ENCODE peak calls at places on chromosomes 11 and 22, in nine cellular contexts. One of them, this sample, is unnamed. For H3K9me3, the result is how much of the 10 kb centered on the place peaks cover.

GRCh38 chr11:70881948-70882715 is 370.2 kb downstream of the SHANK2 start:
- DNase-seq in heart right ventricle: no peak
- DNase-seq in CD8-positive, alpha-beta T cell: no peak
- DNase-seq in breast epithelium: no peak
- DNase-seq in right atrium auricular region: no peak
- DNase-seq in CD8-positive, alpha-beta memory T cell: no peak
- DNase-seq in ovary: no peak
- DNase-seq in heart left ventricle: no peak
- DNase-seq in suprapubic skin: no peak
- DNase-seq in this sample: no peak

GRCh38 chr22:41469218-41469851 is 418 bp downstream of the ACO2 start:
- DNase-seq in heart right ventricle: peak
- DNase-seq in CD8-positive, alpha-beta T cell: no peak
- DNase-seq in breast epithelium: no peak
- DNase-seq in right atrium auricular region: no peak
- DNase-seq in CD8-positive, alpha-beta memory T cell: no peak
- DNase-seq in ovary: no peak
- DNase-seq in heart left ventricle: peak
- DNase-seq in suprapubic skin: no peak
- DNase-seq in this sample: peak

GRCh38 chr11:72652133-72652532 is 22.1 kb downstream of the PDE2A start:
- DNase-seq in heart right ventricle: no peak
- DNase-seq in CD8-positive, alpha-beta T cell: no peak
- DNase-seq in breast epithelium: no peak
- DNase-seq in right atrium auricular region: no peak
- DNase-seq in CD8-positive, alpha-beta memory T cell: no peak
- DNase-seq in ovary: no peak
- DNase-seq in heart left ventricle: no peak
- DNase-seq in suprapubic skin: no peak
- DNase-seq in this sample: no peak

GRCh38 chr22:47009304-47010101 is 247.1 kb downstream of the TBC1D22A start:
- DNase-seq in heart right ventricle: no peak
- DNase-seq in CD8-positive, alpha-beta T cell: no peak
- DNase-seq in breast epithelium: no peak
- DNase-seq in right atrium auricular region: no peak
- DNase-seq in CD8-positive, alpha-beta memory T cell: no peak
- DNase-seq in ovary: no peak
- DNase-seq in heart left ventricle: no peak
- DNase-seq in suprapubic skin: no peak
- DNase-seq in this sample: no peak

GRCh38 chr11:112227002-112227401 is 774 bp downstream of the PTS start:
- DNase-seq in heart right ventricle: no peak
- DNase-seq in CD8-positive, alpha-beta T cell: no peak
- DNase-seq in breast epithelium: no peak
- DNase-seq in right atrium auricular region: no peak
- DNase-seq in CD8-positive, alpha-beta memory T cell: no peak
- DNase-seq in ovary: peak
- DNase-seq in heart left ventricle: no peak
- DNase-seq in suprapubic skin: no peak
- DNase-seq in this sample: no peak

GRCh38 chr11:33941637-33942160 is 49.8 kb upstream of the LMO2 start:
- DNase-seq in heart right ventricle: peak
- DNase-seq in CD8-positive, alpha-beta T cell: no peak
- DNase-seq in breast epithelium: no peak
- DNase-seq in right atrium auricular region: peak
- DNase-seq in CD8-positive, alpha-beta memory T cell: no peak
- DNase-seq in ovary: no peak
- DNase-seq in heart left ventricle: peak
- DNase-seq in suprapubic skin: no peak
- DNase-seq in this sample: no peak

GRCh38 chr11:33045551-33046255 is 6.3 kb downstream of the TCP11L1 start:
- DNase-seq in heart right ventricle: no peak
- DNase-seq in CD8-positive, alpha-beta T cell: no peak
- DNase-seq in breast epithelium: no peak
- DNase-seq in right atrium auricular region: no peak
- DNase-seq in CD8-positive, alpha-beta memory T cell: no peak
- DNase-seq in ovary: no peak
- DNase-seq in heart left ventricle: no peak
- DNase-seq in suprapubic skin: no peak
- DNase-seq in this sample: no peak

GRCh38 chr11:82680252-82680651 is 53.4 kb downstream of the FAM181B start:
- DNase-seq in heart right ventricle: no peak
- DNase-seq in CD8-positive, alpha-beta T cell: no peak
- DNase-seq in breast epithelium: no peak
- DNase-seq in right atrium auricular region: no peak
- DNase-seq in CD8-positive, alpha-beta memory T cell: no peak
- DNase-seq in ovary: no peak
- DNase-seq in heart left ventricle: no peak
- DNase-seq in suprapubic skin: no peak
- DNase-seq in this sample: no peak

GRCh38 chr11:2406476-2406875 is 5.9 kb downstream of the TSSC4 start:
- DNase-seq in heart right ventricle: no peak
- DNase-seq in CD8-positive, alpha-beta T cell: no peak
- DNase-seq in breast epithelium: no peak
- DNase-seq in right atrium auricular region: no peak
- DNase-seq in CD8-positive, alpha-beta memory T cell: no peak
- DNase-seq in ovary: no peak
- DNase-seq in heart left ventricle: no peak
- DNase-seq in suprapubic skin: no peak
- DNase-seq in this sample: no peak

GRCh38 chr11:2402106-2402505 is 1.6 kb downstream of the TSSC4 start:
- DNase-seq in heart right ventricle: no peak
- DNase-seq in CD8-positive, alpha-beta T cell: no peak
- DNase-seq in breast epithelium: no peak
- DNase-seq in right atrium auricular region: no peak
- DNase-seq in CD8-positive, alpha-beta memory T cell: no peak
- DNase-seq in ovary: peak
- DNase-seq in heart left ventricle: no peak
- DNase-seq in suprapubic skin: no peak
- DNase-seq in this sample: no peak

GRCh38 chr11:2402890-2403645 is 2.5 kb downstream of the TSSC4 start:
- DNase-seq in heart right ventricle: no peak
- DNase-seq in CD8-positive, alpha-beta T cell: no peak
- DNase-seq in breast epithelium: no peak
- DNase-seq in right atrium auricular region: no peak
- DNase-seq in CD8-positive, alpha-beta memory T cell: no peak
- DNase-seq in ovary: peak
- DNase-seq in heart left ventricle: no peak
- DNase-seq in suprapubic skin: no peak
- DNase-seq in this sample: no peak

GRCh38 chr11:2406878-2407410 is 6.4 kb downstream of the TSSC4 start:
- DNase-seq in heart right ventricle: no peak
- DNase-seq in CD8-positive, alpha-beta T cell: no peak
- DNase-seq in breast epithelium: no peak
- DNase-seq in right atrium auricular region: no peak
- DNase-seq in CD8-positive, alpha-beta memory T cell: no peak
- DNase-seq in ovary: no peak
- DNase-seq in heart left ventricle: no peak
- DNase-seq in suprapubic skin: no peak
- DNase-seq in this sample: no peak

DNA sequence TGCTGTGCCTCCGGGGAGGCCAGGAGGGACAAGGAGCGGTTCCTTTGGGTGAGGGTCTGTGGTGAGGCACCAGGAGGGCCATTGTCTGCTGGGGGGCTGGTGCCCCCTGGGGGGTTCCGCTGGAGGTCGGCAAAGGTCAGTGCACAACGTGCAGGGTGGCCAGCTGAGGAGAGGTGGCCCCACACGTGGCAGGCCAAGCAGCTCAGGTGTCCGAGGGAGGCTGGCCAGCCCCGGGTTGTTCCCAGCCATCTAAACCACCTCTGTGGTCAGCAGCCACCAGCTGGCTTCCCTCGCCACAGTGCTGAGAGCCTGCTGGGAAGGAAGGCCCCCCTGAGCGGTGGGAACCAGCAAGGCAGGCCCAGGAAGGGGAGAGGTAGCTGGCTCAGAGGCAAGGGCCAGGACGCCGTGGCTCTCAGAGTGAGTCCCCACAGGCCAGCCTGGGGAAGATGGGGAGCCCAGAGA is 4.2 kb downstream of the TSSC4 start:
- DNase-seq in heart right ventricle: no peak
- DNase-seq in CD8-positive, alpha-beta T cell: no peak
- DNase-seq in breast epithelium: no peak
- DNase-seq in right atrium auricular region: no peak
- DNase-seq in CD8-positive, alpha-beta memory T cell: no peak
- DNase-seq in ovary: no peak
- DNase-seq in heart left ventricle: no peak
- DNase-seq in suprapubic skin: no peak
- DNase-seq in this sample: no peak
- H3K27ac ChIP-seq in heart right ventricle: no peak
- H3K27ac ChIP-seq in CD8-positive, alpha-beta T cell: no peak
- H3K27ac ChIP-seq in breast epithelium: no peak
- H3K27ac ChIP-seq in right atrium auricular region: no peak
- H3K27ac ChIP-seq in CD8-positive, alpha-beta memory T cell: no peak
- H3K27ac ChIP-seq in ovary: no peak
- H3K27ac ChIP-seq in heart left ventricle: no peak
- H3K27ac ChIP-seq in suprapubic skin: no peak
- H3K27ac ChIP-seq in this sample: no peak

DNA sequence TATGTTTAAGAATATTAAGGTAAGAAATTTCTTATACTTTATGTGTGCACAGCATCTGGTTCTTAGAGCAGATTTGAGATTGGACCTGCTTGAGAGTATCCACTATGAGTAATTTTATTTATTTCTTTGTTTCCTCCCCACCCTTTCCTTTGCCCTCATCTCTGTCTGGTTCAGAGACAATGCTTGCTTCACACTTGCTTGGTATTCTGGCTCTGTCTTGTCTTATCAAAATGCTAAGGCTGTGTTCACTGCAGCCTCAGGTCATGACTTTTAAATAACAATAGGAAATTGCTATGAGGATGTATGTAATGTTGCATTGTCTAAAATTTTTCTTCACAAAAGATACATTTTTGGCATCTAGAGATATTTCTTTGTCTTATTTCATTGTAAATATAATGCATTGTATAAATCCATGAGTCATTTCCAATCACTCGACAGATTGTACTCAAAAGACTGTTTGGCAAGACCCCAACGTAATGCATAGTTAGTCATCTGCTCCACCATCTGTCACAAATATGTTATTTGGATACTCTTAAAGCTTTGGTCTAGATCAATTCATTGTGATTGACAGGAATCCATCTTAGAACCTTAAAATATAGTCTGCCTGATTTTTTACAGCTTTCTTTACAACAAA is 395.7 kb downstream of the AASDHPPT start:
- DNase-seq in heart right ventricle: no peak
- DNase-seq in CD8-positive, alpha-beta T cell: no peak
- DNase-seq in breast epithelium: no peak
- DNase-seq in right atrium auricular region: no peak
- DNase-seq in CD8-positive, alpha-beta memory T cell: no peak
- DNase-seq in ovary: no peak
- DNase-seq in heart left ventricle: no peak
- DNase-seq in suprapubic skin: no peak
- DNase-seq in this sample: no peak
- H3K9me3 ChIP-seq in heart right ventricle: under half
- H3K9me3 ChIP-seq in CD8-positive, alpha-beta T cell: under half
- H3K9me3 ChIP-seq in breast epithelium: under half
- H3K9me3 ChIP-seq in right atrium auricular region: under half
- H3K9me3 ChIP-seq in CD8-positive, alpha-beta memory T cell: under half
- H3K9me3 ChIP-seq in ovary: under half
- H3K9me3 ChIP-seq in heart left ventricle: under half
- H3K9me3 ChIP-seq in suprapubic skin: under half
- H3K9me3 ChIP-seq in this sample: under half

GRCh38 chr11:35427158-35427557 is 7.8 kb upstream of the SLC1A2 start:
- DNase-seq in heart right ventricle: no peak
- DNase-seq in CD8-positive, alpha-beta T cell: no peak
- DNase-seq in breast epithelium: no peak
- DNase-seq in right atrium auricular region: no peak
- DNase-seq in CD8-positive, alpha-beta memory T cell: no peak
- DNase-seq in ovary: no peak
- DNase-seq in heart left ventricle: no peak
- DNase-seq in suprapubic skin: no peak
- DNase-seq in this sample: no peak
- H3K27ac ChIP-seq in heart right ventricle: peak
- H3K27ac ChIP-seq in CD8-positive, alpha-beta T cell: no peak
- H3K27ac ChIP-seq in breast epithelium: peak
- H3K27ac ChIP-seq in right atrium auricular region: no peak
- H3K27ac ChIP-seq in CD8-positive, alpha-beta memory T cell: no peak
- H3K27ac ChIP-seq in ovary: no peak
- H3K27ac ChIP-seq in heart left ventricle: no peak
- H3K27ac ChIP-seq in suprapubic skin: no peak
- H3K27ac ChIP-seq in this sample: no peak

DNA sequence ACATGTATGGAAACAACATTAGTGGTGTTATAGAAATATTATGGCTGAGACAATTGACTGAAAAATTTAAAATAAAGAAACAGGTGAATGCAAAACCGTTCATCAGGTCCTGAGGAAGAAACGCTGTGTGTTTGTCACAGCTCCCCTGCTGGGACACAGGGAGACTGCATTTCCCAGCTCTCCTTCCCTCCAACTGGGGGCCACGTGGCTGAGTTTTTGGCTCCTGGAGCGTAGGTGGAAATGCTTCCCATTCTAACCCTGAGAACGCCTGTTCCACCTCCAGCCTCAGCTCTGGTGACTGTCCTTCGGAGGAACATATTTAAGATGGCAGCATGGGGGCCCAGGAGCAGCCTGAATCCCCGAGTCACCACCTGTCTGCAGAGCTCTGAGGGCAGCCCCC is 398.6 kb downstream of the BRD1 start:
- DNase-seq in heart right ventricle: no peak
- DNase-seq in CD8-positive, alpha-beta T cell: no peak
- DNase-seq in breast epithelium: no peak
- DNase-seq in right atrium auricular region: no peak
- DNase-seq in CD8-positive, alpha-beta memory T cell: no peak
- DNase-seq in ovary: no peak
- DNase-seq in heart left ventricle: no peak
- DNase-seq in suprapubic skin: no peak
- DNase-seq in this sample: no peak
- H3K9me3 ChIP-seq in heart right ventricle: under half
- H3K9me3 ChIP-seq in CD8-positive, alpha-beta T cell: under half
- H3K9me3 ChIP-seq in breast epithelium: under half
- H3K9me3 ChIP-seq in right atrium auricular region: under half
- H3K9me3 ChIP-seq in CD8-positive, alpha-beta memory T cell: under half
- H3K9me3 ChIP-seq in ovary: under half
- H3K9me3 ChIP-seq in heart left ventricle: under half
- H3K9me3 ChIP-seq in suprapubic skin: under half
- H3K9me3 ChIP-seq in this sample: under half